ENCODE peak calls at places on chromosomes 16 and 17, in ten cellular contexts. One of them, this sample, is unnamed.

GRCh38 chr17:48297825-48298224 is 132.2 kb downstream of the SKAP1 start:
- DNase-seq in astrocyte of the spinal cord: no peak
- DNase-seq in CD4-positive, alpha-beta memory T cell: no peak
- DNase-seq in heart left ventricle: no peak
- DNase-seq in colonic mucosa: peak; percentile 46
- DNase-seq in uterus: no peak
- DNase-seq in GM12865: no peak
- DNase-seq in A549: no peak
- DNase-seq in mucosa of descending colon: no peak
- DNase-seq in PC-9: no peak
- DNase-seq in this sample: no peak

GRCh38 chr16:67926181-67926742 is 5.4 kb downstream of the CTRL start:
- DNase-seq in astrocyte of the spinal cord: peak; percentile 27
- DNase-seq in CD4-positive, alpha-beta memory T cell: no peak
- DNase-seq in heart left ventricle: peak; percentile 31
- DNase-seq in colonic mucosa: no peak
- DNase-seq in uterus: no peak
- DNase-seq in GM12865: no peak
- DNase-seq in A549: no peak
- DNase-seq in mucosa of descending colon: no peak
- DNase-seq in PC-9: no peak
- DNase-seq in this sample: no peak

GRCh38 chr17:72244494-72244893 is 123.7 kb downstream of the SOX9 start:
- DNase-seq in astrocyte of the spinal cord: peak; percentile 11
- DNase-seq in CD4-positive, alpha-beta memory T cell: no peak
- DNase-seq in heart left ventricle: no peak
- DNase-seq in colonic mucosa: no peak
- DNase-seq in uterus: no peak
- DNase-seq in GM12865: peak; percentile 6
- DNase-seq in A549: no peak
- DNase-seq in mucosa of descending colon: no peak
- DNase-seq in PC-9: no peak
- DNase-seq in this sample: no peak

GRCh38 chr16:84138824-84139627 is 6.0 kb downstream of the HSDL1 start:
- DNase-seq in astrocyte of the spinal cord: peak; percentile 58
- DNase-seq in CD4-positive, alpha-beta memory T cell: no peak
- DNase-seq in heart left ventricle: peak; percentile 46
- DNase-seq in colonic mucosa: no peak
- DNase-seq in uterus: no peak
- DNase-seq in GM12865: peak; percentile 89
- DNase-seq in A549: no peak
- DNase-seq in mucosa of descending colon: no peak
- DNase-seq in PC-9: peak; percentile 53
- DNase-seq in this sample: peak; percentile 79

GRCh38 chr17:60354223-60354622 is 37.7 kb downstream of the USP32 start:
- DNase-seq in astrocyte of the spinal cord: peak; percentile 83
- DNase-seq in CD4-positive, alpha-beta memory T cell: no peak
- DNase-seq in heart left ventricle: no peak
- DNase-seq in colonic mucosa: no peak
- DNase-seq in uterus: no peak
- DNase-seq in GM12865: no peak
- DNase-seq in A549: peak; percentile 27
- DNase-seq in mucosa of descending colon: no peak
- DNase-seq in PC-9: no peak
- DNase-seq in this sample: no peak

GRCh38 chr17:34220045-34220775 is 34.9 kb upstream of the CCL2 start:
- DNase-seq in astrocyte of the spinal cord: no peak
- DNase-seq in CD4-positive, alpha-beta memory T cell: no peak
- DNase-seq in heart left ventricle: no peak
- DNase-seq in colonic mucosa: no peak
- DNase-seq in uterus: no peak
- DNase-seq in GM12865: no peak
- DNase-seq in A549: no peak
- DNase-seq in mucosa of descending colon: no peak
- DNase-seq in PC-9: no peak
- DNase-seq in this sample: no peak

GRCh38 chr17:65142247-65142646 is 5.1 kb downstream of the RGS9 start:
- DNase-seq in astrocyte of the spinal cord: no peak
- DNase-seq in CD4-positive, alpha-beta memory T cell: no peak
- DNase-seq in heart left ventricle: no peak
- DNase-seq in colonic mucosa: no peak
- DNase-seq in uterus: no peak
- DNase-seq in GM12865: no peak
- DNase-seq in A549: no peak
- DNase-seq in mucosa of descending colon: no peak
- DNase-seq in PC-9: no peak
- DNase-seq in this sample: no peak

GRCh38 chr17:41593306-41594095 is 6.8 kb upstream of the KRT14 start:
- DNase-seq in astrocyte of the spinal cord: no peak
- DNase-seq in CD4-positive, alpha-beta memory T cell: no peak
- DNase-seq in heart left ventricle: no peak
- DNase-seq in colonic mucosa: no peak
- DNase-seq in uterus: no peak
- DNase-seq in GM12865: peak; percentile 24
- DNase-seq in A549: no peak
- DNase-seq in mucosa of descending colon: no peak
- DNase-seq in PC-9: no peak
- DNase-seq in this sample: no peak

GRCh38 chr17:74758846-74759163 is 10.4 kb downstream of the NHERF1 start:
- DNase-seq in astrocyte of the spinal cord: peak; percentile 40
- DNase-seq in CD4-positive, alpha-beta memory T cell: no peak
- DNase-seq in heart left ventricle: peak; percentile 54
- DNase-seq in colonic mucosa: no peak
- DNase-seq in uterus: no peak
- DNase-seq in GM12865: no peak
- DNase-seq in A549: no peak
- DNase-seq in mucosa of descending colon: no peak
- DNase-seq in PC-9: peak; percentile 31
- DNase-seq in this sample: no peak

GRCh38 chr17:74757931-74758845 is 9.8 kb downstream of the NHERF1 start:
- DNase-seq in astrocyte of the spinal cord: peak; percentile 33
- DNase-seq in CD4-positive, alpha-beta memory T cell: no peak
- DNase-seq in heart left ventricle: peak; percentile 69
- DNase-seq in colonic mucosa: no peak
- DNase-seq in uterus: no peak
- DNase-seq in GM12865: no peak
- DNase-seq in A549: peak; percentile 61
- DNase-seq in mucosa of descending colon: peak; percentile 63
- DNase-seq in PC-9: peak; percentile 65
- DNase-seq in this sample: no peak

GRCh38 chr17:74757502-74757901 is 9.1 kb downstream of the NHERF1 start:
- DNase-seq in astrocyte of the spinal cord: no peak
- DNase-seq in CD4-positive, alpha-beta memory T cell: no peak
- DNase-seq in heart left ventricle: peak; percentile 64
- DNase-seq in colonic mucosa: no peak
- DNase-seq in uterus: no peak
- DNase-seq in GM12865: no peak
- DNase-seq in A549: no peak
- DNase-seq in mucosa of descending colon: peak; percentile 68
- DNase-seq in PC-9: peak; percentile 56
- DNase-seq in this sample: no peak

GRCh38 chr17:74755533-74755932 is 7.1 kb downstream of the NHERF1 start:
- DNase-seq in astrocyte of the spinal cord: no peak
- DNase-seq in CD4-positive, alpha-beta memory T cell: no peak
- DNase-seq in heart left ventricle: no peak
- DNase-seq in colonic mucosa: no peak
- DNase-seq in uterus: no peak
- DNase-seq in GM12865: no peak
- DNase-seq in A549: no peak
- DNase-seq in mucosa of descending colon: no peak
- DNase-seq in PC-9: no peak
- DNase-seq in this sample: no peak

GRCh38 chr17:74756891-74757290 is 8.5 kb downstream of the NHERF1 start:
- DNase-seq in astrocyte of the spinal cord: no peak
- DNase-seq in CD4-positive, alpha-beta memory T cell: no peak
- DNase-seq in heart left ventricle: no peak
- DNase-seq in colonic mucosa: no peak
- DNase-seq in uterus: no peak
- DNase-seq in GM12865: no peak
- DNase-seq in A549: no peak
- DNase-seq in mucosa of descending colon: no peak
- DNase-seq in PC-9: no peak
- DNase-seq in this sample: no peak
- H3K4me3 ChIP-seq in astrocyte of the spinal cord: no peak overlapping the region
- H3K4me3 ChIP-seq in CD4-positive, alpha-beta memory T cell: no peak overlapping the region
- H3K4me3 ChIP-seq in heart left ventricle: no peak overlapping the region
- H3K4me3 ChIP-seq in colonic mucosa: no peak overlapping the region
- H3K4me3 ChIP-seq in uterus: no peak overlapping the region
- H3K4me3 ChIP-seq in GM12865: no peak overlapping the region
- H3K4me3 ChIP-seq in A549: no peak overlapping the region
- H3K4me3 ChIP-seq in mucosa of descending colon: no peak overlapping the region
- H3K4me3 ChIP-seq in PC-9: no peak overlapping the region
- H3K4me3 ChIP-seq in this sample: no peak overlapping the region

DNA sequence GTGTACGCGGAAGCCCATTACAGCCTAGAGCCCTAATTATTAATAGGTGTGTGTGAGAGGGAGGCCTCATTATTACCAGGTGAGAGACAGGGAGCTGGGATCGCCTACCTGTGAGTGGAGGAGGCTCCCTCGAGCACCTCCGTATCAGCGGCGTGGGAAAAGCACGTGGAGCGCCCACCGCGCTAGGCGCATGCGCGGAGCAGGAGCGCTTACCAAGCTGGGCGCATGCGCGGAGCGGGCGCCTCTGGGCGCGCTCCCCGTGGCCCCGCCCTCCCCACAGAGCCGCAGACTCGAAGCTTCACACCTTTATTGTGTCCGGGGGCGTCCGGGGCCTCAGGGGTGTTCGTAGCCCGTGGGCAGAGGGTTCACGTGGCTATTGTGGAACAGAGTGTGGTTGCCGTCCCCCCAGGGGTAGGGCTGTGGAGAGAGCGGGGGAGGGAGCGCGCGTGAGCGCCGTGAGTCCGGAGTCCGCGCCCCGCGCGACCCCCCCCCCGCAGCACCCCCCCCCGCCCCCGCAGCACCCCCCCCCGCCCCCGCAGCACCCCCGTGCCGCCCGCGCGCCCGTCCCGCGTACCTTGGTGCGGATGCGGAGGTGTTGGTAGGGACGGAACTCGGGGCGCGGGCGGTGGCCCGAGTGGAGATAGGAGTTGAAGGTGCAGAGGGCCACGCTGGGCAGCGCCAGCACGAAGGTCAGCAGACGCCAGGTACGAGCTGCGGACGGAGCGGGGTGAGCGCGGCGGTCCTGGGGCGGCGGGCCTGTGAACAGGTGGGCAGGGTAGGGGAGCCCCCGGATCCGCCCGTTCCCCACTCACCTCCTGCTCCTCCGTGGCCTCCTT is 501 bp downstream of the COX6A2 start:
- DNase-seq in astrocyte of the spinal cord: no peak
- DNase-seq in CD4-positive, alpha-beta memory T cell: peak; percentile 51
- DNase-seq in heart left ventricle: peak; percentile 80
- DNase-seq in colonic mucosa: peak; percentile 47
- DNase-seq in uterus: peak; percentile 69
- DNase-seq in GM12865: no peak
- DNase-seq in A549: no peak
- DNase-seq in mucosa of descending colon: peak; percentile 69
- DNase-seq in PC-9: no peak
- DNase-seq in this sample: no peak
- H3K4me3 ChIP-seq in astrocyte of the spinal cord: no peak overlapping the region
- H3K4me3 ChIP-seq in CD4-positive, alpha-beta memory T cell: no peak overlapping the region
- H3K4me3 ChIP-seq in heart left ventricle: peak overlapping the region; percentile 63
- H3K4me3 ChIP-seq in colonic mucosa: peak overlapping the region; percentile 27
- H3K4me3 ChIP-seq in uterus: peak overlapping the region; percentile 11
- H3K4me3 ChIP-seq in GM12865: no peak overlapping the region
- H3K4me3 ChIP-seq in A549: no peak overlapping the region
- H3K4me3 ChIP-seq in mucosa of descending colon: no peak overlapping the region
- H3K4me3 ChIP-seq in PC-9: no peak overlapping the region
- H3K4me3 ChIP-seq in this sample: no peak overlapping the region

GRCh38 chr16:1983053-1983543 is 895 bp upstream of the GFER start:
- DNase-seq in astrocyte of the spinal cord: no peak
- DNase-seq in CD4-positive, alpha-beta memory T cell: no peak
- DNase-seq in heart left ventricle: no peak
- DNase-seq in colonic mucosa: no peak
- DNase-seq in uterus: no peak
- DNase-seq in GM12865: no peak
- DNase-seq in A549: no peak
- DNase-seq in mucosa of descending colon: no peak
- DNase-seq in PC-9: no peak
- DNase-seq in this sample: no peak
- H3K4me3 ChIP-seq in astrocyte of the spinal cord: no peak overlapping the region
- H3K4me3 ChIP-seq in CD4-positive, alpha-beta memory T cell: peak overlapping the region; percentile 52
- H3K4me3 ChIP-seq in heart left ventricle: peak overlapping the region; percentile 75
- H3K4me3 ChIP-seq in colonic mucosa: peak overlapping the region; percentile 87
- H3K4me3 ChIP-seq in uterus: peak overlapping the region; percentile 45
- H3K4me3 ChIP-seq in GM12865: no peak overlapping the region
- H3K4me3 ChIP-seq in A549: peak overlapping the region; percentile 67
- H3K4me3 ChIP-seq in mucosa of descending colon: no peak overlapping the region
- H3K4me3 ChIP-seq in PC-9: peak overlapping the region; percentile 93
- H3K4me3 ChIP-seq in this sample: peak overlapping the region; percentile 66

GRCh38 chr17:28745777-28746473 is 2.1 kb downstream of the TRAF4 start:
- DNase-seq in astrocyte of the spinal cord: no peak
- DNase-seq in CD4-positive, alpha-beta memory T cell: no peak
- DNase-seq in heart left ventricle: no peak
- DNase-seq in colonic mucosa: no peak
- DNase-seq in uterus: no peak
- DNase-seq in GM12865: no peak
- DNase-seq in A549: peak; percentile 55
- DNase-seq in mucosa of descending colon: peak; percentile 78
- DNase-seq in PC-9: peak; percentile 91
- DNase-seq in this sample: no peak

GRCh38 chr17:28748852-28749515 is 5.2 kb downstream of the TRAF4 start:
- DNase-seq in astrocyte of the spinal cord: no peak
- DNase-seq in CD4-positive, alpha-beta memory T cell: no peak
- DNase-seq in heart left ventricle: no peak
- DNase-seq in colonic mucosa: no peak
- DNase-seq in uterus: no peak
- DNase-seq in GM12865: no peak
- DNase-seq in A549: peak; percentile 41
- DNase-seq in mucosa of descending colon: no peak
- DNase-seq in PC-9: no peak
- DNase-seq in this sample: no peak

GRCh38 chr17:28747801-28748750 is 4.3 kb downstream of the TRAF4 start:
- DNase-seq in astrocyte of the spinal cord: no peak
- DNase-seq in CD4-positive, alpha-beta memory T cell: no peak
- DNase-seq in heart left ventricle: no peak
- DNase-seq in colonic mucosa: no peak
- DNase-seq in uterus: no peak
- DNase-seq in GM12865: no peak
- DNase-seq in A549: no peak
- DNase-seq in mucosa of descending colon: no peak
- DNase-seq in PC-9: no peak
- DNase-seq in this sample: no peak

GRCh38 chr17:28746611-28747045 is 2.8 kb downstream of the TRAF4 start:
- DNase-seq in astrocyte of the spinal cord: no peak
- DNase-seq in CD4-positive, alpha-beta memory T cell: no peak
- DNase-seq in heart left ventricle: no peak
- DNase-seq in colonic mucosa: peak; percentile 92
- DNase-seq in uterus: no peak
- DNase-seq in GM12865: no peak
- DNase-seq in A549: peak; percentile 76
- DNase-seq in mucosa of descending colon: peak; percentile 90
- DNase-seq in PC-9: peak; percentile 93
- DNase-seq in this sample: no peak

DNA sequence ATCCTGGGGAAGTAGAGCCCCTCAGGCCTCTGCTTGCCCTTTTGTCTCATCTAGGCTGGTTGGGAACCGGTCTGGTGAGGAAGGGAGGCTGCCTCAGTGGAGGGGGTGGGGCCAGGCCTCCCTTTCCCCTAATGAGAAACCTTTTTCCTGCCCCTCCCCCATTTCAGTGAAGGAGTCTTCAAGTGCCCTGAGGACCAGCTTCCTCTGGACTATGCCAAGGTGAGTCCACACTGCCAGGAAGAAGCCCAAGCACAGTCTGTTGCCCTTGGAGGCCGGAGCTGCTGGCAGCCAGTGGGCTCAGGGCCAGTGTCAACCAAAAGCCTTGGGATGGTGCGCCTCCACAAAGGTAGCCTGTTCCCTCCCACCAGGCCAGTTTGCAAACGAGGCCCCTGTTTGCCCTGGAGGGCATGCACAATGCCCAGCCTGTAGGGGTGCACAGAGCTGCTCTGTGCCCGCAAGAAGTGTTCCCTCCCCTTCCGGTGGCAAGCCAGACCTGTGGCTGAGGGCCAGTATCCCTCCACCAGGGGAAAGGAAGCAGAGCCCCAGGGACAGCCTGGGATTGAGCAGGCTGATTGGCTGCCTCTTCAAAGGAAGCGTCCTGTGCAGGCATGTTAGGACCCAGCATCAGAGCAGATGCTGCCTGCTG is 3.4 kb downstream of the TRAF4 start:
- DNase-seq in astrocyte of the spinal cord: no peak
- DNase-seq in CD4-positive, alpha-beta memory T cell: no peak
- DNase-seq in heart left ventricle: no peak
- DNase-seq in colonic mucosa: peak; percentile 84
- DNase-seq in uterus: no peak
- DNase-seq in GM12865: peak; percentile 21
- DNase-seq in A549: no peak
- DNase-seq in mucosa of descending colon: peak; percentile 74
- DNase-seq in PC-9: peak; percentile 88
- DNase-seq in this sample: no peak
- H3K4me3 ChIP-seq in astrocyte of the spinal cord: no peak overlapping the region
- H3K4me3 ChIP-seq in CD4-positive, alpha-beta memory T cell: no peak overlapping the region
- H3K4me3 ChIP-seq in heart left ventricle: no peak overlapping the region
- H3K4me3 ChIP-seq in colonic mucosa: no peak overlapping the region
- H3K4me3 ChIP-seq in uterus: no peak overlapping the region
- H3K4me3 ChIP-seq in GM12865: peak overlapping the region; percentile 98
- H3K4me3 ChIP-seq in A549: peak overlapping the region; percentile 93
- H3K4me3 ChIP-seq in mucosa of descending colon: no peak overlapping the region
- H3K4me3 ChIP-seq in PC-9: peak overlapping the region; percentile 97
- H3K4me3 ChIP-seq in this sample: no peak overlapping the region

This sample was measured in Jurkat, Clone E6-1.